ENCODE peak calls at places on chromosome 10, in nine cellular contexts. U is RWPE2, D is left ventricle myocardium inferior, V is H9, Y is psoas muscle, J is K562, P is epithelial cell of prostate, R is colonic mucosa, K is upper lobe of right lung. L is an unnamed sample.
A peak's percentile ranks its signal among the peaks of the same experiment; 100 is the strongest.

GRCh38 chr10:91185239-91185875 is 35.1 kb upstream of the PCGF5 start:
- DNase-seq in K (no peak), V (no peak), D (no peak), R (no peak), J (no peak), P (no peak), Y (peak; percentile 58), U (no peak), L (no peak)

GRCh38 chr10:87054373-87055295 is 34.5 kb downstream of the FAM25A start:
- DNase-seq in Y (no peak), U (no peak), V (no peak), R (no peak), P (no peak), K (no peak), J (no peak), D (no peak), L (no peak)

GRCh38 chr10:93352638-93353383 is 129.3 kb downstream of the MYOF start:
- DNase-seq in Y (no peak), D (no peak), J (peak; percentile 37), U (no peak), R (no peak), V (no peak), K (no peak), P (no peak), L (no peak)

GRCh38 chr10:97097154-97097490 is 88.6 kb downstream of the SLIT1 start:
- DNase-seq in R (no peak), J (no peak), D (no peak), Y (no peak), P (no peak), U (no peak), V (no peak), K (no peak), L (no peak)

GRCh38 chr10:16640153-16640552 is 118.5 kb upstream of the C1QL3 start:
- DNase-seq in P (no peak), R (no peak), D (no peak), J (no peak), Y (no peak), K (no peak), U (no peak), V (no peak), L (no peak)

GRCh38 chr10:17643339-17643754 is 604 bp upstream of the STAM start:
- DNase-seq in P (peak; percentile 56), U (peak; percentile 80), R (no peak), D (peak; percentile 70), Y (peak; percentile 93), K (peak; percentile 86), V (peak; percentile 39), J (peak; percentile 58), L (peak; percentile 83)

GRCh38 chr10:91210435-91210834 is 10.0 kb upstream of the PCGF5 start:
- DNase-seq in R (peak; percentile 80), V (no peak), Y (no peak), U (no peak), P (no peak), K (peak; percentile 78), J (no peak), D (no peak), L (no peak)

GRCh38 chr10:1360581-1361164 is 304.5 kb downstream of the WDR37 start:
- DNase-seq in Y (no peak), K (peak; percentile 39), U (no peak), R (no peak), V (peak; percentile 71), J (no peak), D (no peak), P (no peak), L (peak; percentile 58)

GRCh38 chr10:11337516-11337915 is 273.9 kb downstream of the USP6NL start:
- DNase-seq in P (no peak), J (no peak), V (no peak), U (no peak), D (no peak), R (no peak), Y (no peak), K (peak; percentile 65), L (no peak)

GRCh38 chr10:49359349-49360231 is 36.3 kb downstream of the DRGX start:
- DNase-seq in V (peak; percentile 78), Y (no peak), P (no peak), K (no peak), R (no peak), U (no peak), D (peak; percentile 38), J (no peak), L (peak; percentile 59)

GRCh38 chr10:80924063-80924952 is 386.6 kb downstream of the SH2D4B start:
- DNase-seq in J (peak; percentile 52), Y (no peak), V (peak; percentile 64), D (no peak), R (peak; percentile 63), P (no peak), U (no peak), K (no peak), L (no peak)

DNA sequence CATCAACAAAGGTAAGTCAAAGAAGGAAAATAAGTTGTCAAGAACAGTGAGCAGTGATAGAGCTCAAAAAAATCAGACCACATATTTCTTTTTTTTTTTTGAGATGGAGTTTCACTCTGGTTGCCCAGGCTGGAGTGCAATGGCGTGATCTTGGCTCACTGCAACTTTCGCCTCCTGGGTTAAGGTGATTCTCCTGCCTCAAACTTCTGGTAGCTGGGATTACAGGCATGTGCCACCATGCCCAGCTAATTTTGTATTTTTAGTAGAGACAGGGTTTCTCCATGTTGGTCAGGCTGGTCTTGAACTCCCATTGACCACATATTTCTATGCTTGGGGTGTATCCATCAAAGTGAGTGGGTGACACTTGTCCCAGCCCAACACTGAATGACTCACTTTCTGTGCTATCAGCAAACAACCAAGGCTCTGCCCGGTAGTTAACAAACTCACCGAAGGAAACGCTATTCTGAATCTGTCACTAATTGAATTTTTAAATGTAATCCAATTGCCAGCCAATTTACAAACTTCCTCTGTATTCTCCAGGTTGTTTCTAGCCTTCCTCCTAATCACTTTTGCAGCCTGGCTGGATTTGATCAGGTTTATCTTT is 19.6 kb upstream of the SMNDC1 start:
- DNase-seq in D (no peak), P (no peak), Y (no peak), R (no peak), V (no peak), K (no peak), J (no peak), U (no peak), L (no peak)
- H3K27ac ChIP-seq in D (no peak overlapping the region), P (peak overlapping the region; percentile 30), Y (no peak overlapping the region), R (no peak overlapping the region), V (no peak overlapping the region), K (no peak overlapping the region), J (no peak overlapping the region), U (no peak overlapping the region), L (no peak overlapping the region)

GRCh38 chr10:79400567-79401004 is 44.8 kb downstream of the ZCCHC24 start:
- DNase-seq in P (no peak), Y (peak; percentile 74), J (peak; percentile 86), U (no peak), K (peak; percentile 79), R (peak; percentile 62), V (peak; percentile 60), D (no peak), L (no peak)
- H3K27ac ChIP-seq in P (no peak overlapping the region), Y (peak overlapping the region; percentile 86), J (no peak overlapping the region), U (no peak overlapping the region), K (peak overlapping the region; percentile 58), R (peak overlapping the region; percentile 60), V (no peak overlapping the region), D (no peak overlapping the region), L (peak overlapping the region; percentile 88)

DNA sequence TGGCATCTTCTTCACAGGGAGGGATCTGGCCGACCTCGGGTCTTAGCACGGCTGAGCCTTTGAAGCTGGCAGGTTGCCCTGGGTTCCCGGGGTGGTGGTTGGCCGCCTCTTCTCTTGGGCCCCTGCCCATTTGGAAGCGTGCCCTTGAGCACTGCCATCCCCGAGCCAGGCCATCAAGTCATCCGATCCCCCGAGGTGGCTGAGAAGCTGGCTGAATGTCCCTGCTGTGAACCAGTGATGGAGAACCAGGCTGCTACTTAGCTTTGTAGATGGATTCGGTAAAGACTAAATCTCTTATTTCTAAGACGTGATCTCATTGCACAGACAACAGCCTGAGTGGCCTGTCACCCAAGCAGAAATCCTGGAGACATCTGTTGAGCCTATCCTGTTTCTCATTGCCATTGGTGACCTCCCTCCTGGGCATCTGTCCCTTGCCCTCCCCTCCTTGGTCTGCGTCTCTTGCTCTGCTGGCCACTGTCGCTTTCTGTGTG is 74.3 kb downstream of the GRK5 start:
- DNase-seq in U (no peak), Y (peak; percentile 91), R (no peak), P (no peak), J (no peak), D (peak; percentile 89), V (no peak), K (peak; percentile 73), L (no peak)
- H3K27ac ChIP-seq in U (no peak overlapping the region), Y (peak overlapping the region; percentile 56), R (no peak overlapping the region), P (no peak overlapping the region), J (no peak overlapping the region), D (peak overlapping the region; percentile 81), V (no peak overlapping the region), K (peak overlapping the region; percentile 58), L (peak overlapping the region; percentile 17)

DNA sequence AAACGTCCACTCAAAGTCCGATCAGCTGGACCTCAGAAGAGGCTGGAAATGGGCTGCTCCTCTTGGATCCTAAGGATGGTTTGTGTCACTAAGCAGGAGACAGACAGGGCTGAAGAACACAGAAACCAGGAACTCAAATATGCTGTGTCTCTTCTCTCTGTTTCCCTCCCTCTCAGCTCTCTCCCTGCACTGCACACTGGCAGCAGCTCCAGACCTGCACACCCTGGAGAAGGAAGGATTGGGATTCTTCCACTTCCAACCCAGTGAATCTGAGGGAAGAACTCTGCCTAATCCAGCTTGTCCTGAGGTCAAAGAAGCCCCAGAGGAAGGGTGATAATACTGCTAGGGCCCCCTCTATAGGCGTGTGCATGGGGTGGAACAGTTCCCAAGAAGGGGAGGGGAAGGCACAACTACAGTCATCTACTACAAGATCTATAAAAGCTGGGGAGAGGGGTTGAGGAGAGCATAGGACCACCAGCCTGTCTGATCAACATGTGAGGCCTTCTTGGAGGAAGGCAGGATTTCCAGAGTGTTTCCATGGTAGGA is 22.7 kb upstream of the ZCCHC24 start:
- DNase-seq in R (no peak), J (peak; percentile 67), Y (no peak), P (no peak), K (no peak), V (peak; percentile 14), D (no peak), U (no peak), L (no peak)
- H3K27ac ChIP-seq in R (no peak overlapping the region), J (no peak overlapping the region), Y (no peak overlapping the region), P (no peak overlapping the region), K (peak overlapping the region; percentile 65), V (no peak overlapping the region), D (peak overlapping the region; percentile 74), U (no peak overlapping the region), L (peak overlapping the region; percentile 31)

GRCh38 chr10:114367041-114367675 is 37.1 kb downstream of the AFAP1L2 start:
- DNase-seq in K (no peak), U (no peak), Y (no peak), V (no peak), D (no peak), J (no peak), R (no peak), P (no peak), L (no peak)
- H3K27ac ChIP-seq in K (no peak overlapping the region), U (peak overlapping the region; percentile 6), Y (no peak overlapping the region), V (no peak overlapping the region), D (peak overlapping the region; percentile 46), J (no peak overlapping the region), R (no peak overlapping the region), P (no peak overlapping the region), L (peak overlapping the region; percentile 71)

L was measured in suprapubic skin.